ENCODE peak calls at places on chromosome 1, in six cellular contexts. Z, Y, U, G, M and S are unnamed samples.

GRCh38 chr1:172699111-172699510 is 40.2 kb downstream of the FASLG start:
- DNase-seq in Z (peak; percentile 61), Y (peak; percentile 89), U (no peak), G (no peak), M (peak; percentile 51), S (no peak)

GRCh38 chr1:31397360-31398095 is 15.5 kb upstream of the SERINC2 start:
- DNase-seq in Z (no peak), Y (peak; percentile 56), U (peak; percentile 79), G (no peak), M (no peak), S (peak; percentile 63)

GRCh38 chr1:38258085-38258484 is 211.5 kb upstream of the POU3F1 start:
- DNase-seq in Z (no peak), Y (no peak), U (no peak), G (no peak), M (no peak), S (no peak)

GRCh38 chr1:231776006-231776707 is 149.6 kb downstream of the DISC1 start:
- DNase-seq in Z (no peak), Y (no peak), U (peak; percentile 69), G (no peak), M (no peak), S (peak; percentile 47)

GRCh38 chr1:38444311-38444710 is 397.7 kb upstream of the POU3F1 start:
- DNase-seq in Z (no peak), Y (peak; percentile 45), U (peak; percentile 1), G (no peak), M (no peak), S (no peak)

GRCh38 chr1:89172468-89173143 is 3.2 kb downstream of the GBP7 start:
- DNase-seq in Z (no peak), Y (no peak), U (no peak), G (no peak), M (no peak), S (no peak)

GRCh38 chr1:228765543-228765942 is 30.3 kb downstream of the RHOU start:
- DNase-seq in Z (no peak), Y (no peak), U (no peak), G (no peak), M (no peak), S (no peak)

GRCh38 chr1:63858153-63858552 is 84.3 kb downstream of the ROR1 start:
- DNase-seq in Z (no peak), Y (no peak), U (no peak), G (no peak), M (no peak), S (no peak)